ENCODE peak calls at places on chromosomes 5 and 9, in eight cellular contexts. One of them, this sample, is unnamed.

GRCh38 chr5:84862132-84862531 is 477.5 kb upstream of the EDIL3 start:
- DNase-seq in gastrocnemius medialis: no peak
- DNase-seq in stomach: no peak
- DNase-seq in sigmoid colon: no peak
- DNase-seq in heart left ventricle: no peak
- DNase-seq in uterus: no peak
- DNase-seq in A549: no peak
- DNase-seq in HepG2: no peak
- DNase-seq in this sample: no peak

GRCh38 chr5:73263001-73263710 is 90.2 kb downstream of the TMEM174 start:
- DNase-seq in HepG2: no peak
- DNase-seq in sigmoid colon: no peak
- DNase-seq in heart left ventricle: no peak
- DNase-seq in uterus: no peak
- DNase-seq in gastrocnemius medialis: no peak
- DNase-seq in A549: no peak
- DNase-seq in stomach: no peak
- DNase-seq in this sample: no peak

GRCh38 chr5:51997908-51998307 is 614.7 kb downstream of the ISL1 start:
- DNase-seq in sigmoid colon: no peak
- DNase-seq in HepG2: no peak
- DNase-seq in heart left ventricle: no peak
- DNase-seq in A549: no peak
- DNase-seq in stomach: no peak
- DNase-seq in uterus: no peak
- DNase-seq in gastrocnemius medialis: no peak
- DNase-seq in this sample: no peak

GRCh38 chr5:55234171-55234700 is 828 bp upstream of the CCNO start:
- DNase-seq in HepG2: no peak
- DNase-seq in gastrocnemius medialis: no peak
- DNase-seq in stomach: peak
- DNase-seq in A549: peak
- DNase-seq in sigmoid colon: no peak
- DNase-seq in heart left ventricle: no peak
- DNase-seq in uterus: no peak
- DNase-seq in this sample: no peak

GRCh38 chr5:144276034-144276822 is 105.6 kb downstream of the KCTD16 start:
- DNase-seq in gastrocnemius medialis: no peak
- DNase-seq in heart left ventricle: no peak
- DNase-seq in sigmoid colon: no peak
- DNase-seq in HepG2: no peak
- DNase-seq in stomach: no peak
- DNase-seq in uterus: no peak
- DNase-seq in A549: no peak
- DNase-seq in this sample: no peak

GRCh38 chr5:89168766-89169165 is 285.8 kb upstream of the MEF2C start:
- DNase-seq in HepG2: no peak
- DNase-seq in uterus: no peak
- DNase-seq in stomach: no peak
- DNase-seq in gastrocnemius medialis: no peak
- DNase-seq in heart left ventricle: no peak
- DNase-seq in A549: no peak
- DNase-seq in sigmoid colon: no peak
- DNase-seq in this sample: no peak

GRCh38 chr5:80090884-80091166 is 55.7 kb downstream of the THBS4 start:
- DNase-seq in uterus: no peak
- DNase-seq in A549: no peak
- DNase-seq in gastrocnemius medialis: no peak
- DNase-seq in HepG2: peak
- DNase-seq in heart left ventricle: no peak
- DNase-seq in sigmoid colon: no peak
- DNase-seq in stomach: no peak
- DNase-seq in this sample: no peak

GRCh38 chr5:72817076-72817476 is 615 bp downstream of the TNPO1 start:
- DNase-seq in A549: peak
- DNase-seq in heart left ventricle: peak
- DNase-seq in uterus: peak
- DNase-seq in HepG2: peak
- DNase-seq in stomach: peak
- DNase-seq in sigmoid colon: peak
- DNase-seq in gastrocnemius medialis: peak
- DNase-seq in this sample: peak

GRCh38 chr5:367358-368130 is 46.0 kb downstream of the AHRR start:
- DNase-seq in HepG2: no peak
- DNase-seq in stomach: no peak
- DNase-seq in sigmoid colon: no peak
- DNase-seq in heart left ventricle: peak
- DNase-seq in uterus: no peak
- DNase-seq in gastrocnemius medialis: no peak
- DNase-seq in A549: no peak
- DNase-seq in this sample: peak

GRCh38 chr9:124511891-124512805 is 4.9 kb upstream of the NR5A1 start:
- DNase-seq in sigmoid colon: no peak
- DNase-seq in stomach: no peak
- DNase-seq in gastrocnemius medialis: no peak
- DNase-seq in heart left ventricle: no peak
- DNase-seq in uterus: no peak
- DNase-seq in HepG2: peak
- DNase-seq in A549: no peak
- DNase-seq in this sample: no peak

GRCh38 chr9:88342246-88342645 is 46.0 kb upstream of the SPIN1 start:
- DNase-seq in heart left ventricle: no peak
- DNase-seq in gastrocnemius medialis: no peak
- DNase-seq in sigmoid colon: no peak
- DNase-seq in uterus: no peak
- DNase-seq in stomach: no peak
- DNase-seq in A549: no peak
- DNase-seq in HepG2: no peak
- DNase-seq in this sample: no peak

GRCh38 chr9:114488398-114489129 is 16.7 kb downstream of the WHRN start:
- DNase-seq in sigmoid colon: no peak
- DNase-seq in A549: no peak
- DNase-seq in stomach: no peak
- DNase-seq in HepG2: no peak
- DNase-seq in uterus: no peak
- DNase-seq in heart left ventricle: no peak
- DNase-seq in gastrocnemius medialis: no peak
- DNase-seq in this sample: no peak

GRCh38 chr5:55096860-55097259 is 5.6 kb upstream of the GZMA start:
- DNase-seq in HepG2: no peak
- DNase-seq in stomach: no peak
- DNase-seq in uterus: no peak
- DNase-seq in gastrocnemius medialis: no peak
- DNase-seq in A549: no peak
- DNase-seq in heart left ventricle: no peak
- DNase-seq in sigmoid colon: no peak
- DNase-seq in this sample: no peak

GRCh38 chr9:38305616-38306015 is 86.9 kb upstream of the ALDH1B1 start:
- DNase-seq in gastrocnemius medialis: no peak
- DNase-seq in A549: no peak
- DNase-seq in sigmoid colon: no peak
- DNase-seq in stomach: no peak
- DNase-seq in HepG2: no peak
- DNase-seq in heart left ventricle: no peak
- DNase-seq in uterus: no peak
- DNase-seq in this sample: no peak

GRCh38 chr9:38298503-38298902 is 94.0 kb upstream of the ALDH1B1 start:
- DNase-seq in HepG2: no peak
- DNase-seq in stomach: no peak
- DNase-seq in A549: no peak
- DNase-seq in heart left ventricle: no peak
- DNase-seq in gastrocnemius medialis: peak
- DNase-seq in uterus: no peak
- DNase-seq in sigmoid colon: no peak
- DNase-seq in this sample: peak

GRCh38 chr9:38299856-38300255 is 92.6 kb upstream of the ALDH1B1 start:
- DNase-seq in stomach: no peak
- DNase-seq in HepG2: no peak
- DNase-seq in uterus: no peak
- DNase-seq in A549: no peak
- DNase-seq in sigmoid colon: no peak
- DNase-seq in heart left ventricle: no peak
- DNase-seq in gastrocnemius medialis: no peak
- DNase-seq in this sample: no peak

GRCh38 chr9:38298904-38299303 is 93.6 kb upstream of the ALDH1B1 start:
- DNase-seq in stomach: no peak
- DNase-seq in sigmoid colon: no peak
- DNase-seq in A549: no peak
- DNase-seq in HepG2: no peak
- DNase-seq in heart left ventricle: no peak
- DNase-seq in gastrocnemius medialis: no peak
- DNase-seq in uterus: no peak
- DNase-seq in this sample: no peak

DNA sequence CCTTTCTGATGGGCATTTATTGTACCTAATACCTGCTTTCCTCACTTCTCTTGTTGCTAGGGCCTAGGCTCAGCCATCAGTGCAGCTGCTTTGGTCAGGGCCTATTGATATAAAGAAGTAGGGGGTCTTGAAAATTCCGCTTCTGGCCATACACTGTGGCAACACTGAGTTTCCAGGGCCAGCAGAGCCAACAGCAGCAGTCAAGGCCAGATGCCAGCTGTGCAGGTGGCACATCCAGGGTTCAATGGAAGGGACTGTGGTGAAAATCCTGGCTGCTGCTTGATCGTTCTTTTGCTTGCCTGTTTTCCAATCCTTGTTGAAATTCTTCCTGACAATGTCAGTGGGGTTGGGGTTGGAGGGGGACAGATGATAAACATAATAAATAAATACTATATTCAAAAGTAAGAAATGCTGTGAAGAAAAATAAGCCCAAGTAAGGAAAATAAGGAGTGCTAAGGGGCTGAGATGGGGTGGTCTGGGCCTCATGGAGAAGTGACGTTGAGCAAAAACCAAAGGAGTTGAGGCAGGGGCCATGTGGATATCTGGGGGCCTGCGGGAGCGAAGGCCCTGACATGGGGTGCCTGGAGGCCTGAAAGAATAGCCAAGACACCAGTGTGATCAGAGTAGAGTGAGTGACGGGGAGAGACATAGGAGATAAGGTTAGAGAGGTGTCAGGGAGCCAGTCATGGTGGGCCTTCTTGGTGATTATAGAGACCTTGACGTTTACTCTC is 91.0 kb upstream of the ALDH1B1 start:
- DNase-seq in HepG2: no peak
- DNase-seq in sigmoid colon: no peak
- DNase-seq in uterus: no peak
- DNase-seq in A549: no peak
- DNase-seq in stomach: no peak
- DNase-seq in gastrocnemius medialis: no peak
- DNase-seq in heart left ventricle: no peak
- DNase-seq in this sample: peak
- TF ChIP-seq CTCF in HepG2: no peak
- TF ChIP-seq CTCF in sigmoid colon: no peak
- TF ChIP-seq CTCF in uterus: no peak
- TF ChIP-seq CTCF in A549: no peak
- TF ChIP-seq CTCF in stomach: no peak
- TF ChIP-seq CTCF in gastrocnemius medialis: no peak
- TF ChIP-seq CTCF in heart left ventricle: no peak
- TF ChIP-seq CTCF in this sample: no peak

DNA sequence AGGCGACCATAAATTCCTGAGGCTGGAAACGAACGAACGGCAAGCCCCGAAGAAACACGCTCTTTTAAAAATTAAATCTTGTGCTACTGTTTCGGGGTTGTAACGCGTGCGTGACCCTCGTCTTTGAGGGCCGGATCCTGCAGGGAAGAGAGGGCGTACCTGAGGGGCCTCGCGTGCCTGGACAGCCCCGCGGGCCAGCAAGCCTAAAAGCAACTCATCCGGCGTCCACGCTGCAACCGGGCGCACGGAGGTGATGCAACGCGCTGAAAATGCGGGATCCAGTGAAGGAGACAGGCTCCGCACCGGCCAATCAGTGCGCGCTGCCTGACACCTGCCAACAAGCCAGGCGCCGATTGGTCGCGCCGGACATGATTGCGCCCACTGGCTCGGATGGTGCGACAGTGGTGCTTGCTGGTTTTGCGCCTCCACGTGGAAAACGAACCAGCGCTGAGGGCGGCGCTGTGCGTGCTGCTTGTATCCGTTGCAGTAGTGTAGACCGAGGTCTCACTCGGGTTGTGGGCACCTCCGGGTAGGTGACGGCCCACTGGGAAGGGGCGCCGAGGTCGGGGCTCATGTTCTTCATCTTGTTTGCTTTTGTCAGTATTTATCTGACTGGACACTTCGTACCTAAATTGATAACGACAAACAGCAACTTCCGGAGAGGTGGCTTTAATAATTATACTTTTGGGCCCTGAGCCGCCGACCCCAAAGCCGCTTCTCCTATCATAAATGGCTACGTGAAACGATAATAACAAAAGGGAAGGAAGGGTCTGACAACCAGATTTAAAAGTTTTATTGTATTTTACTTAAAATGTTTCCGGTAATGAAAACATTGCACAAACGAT is at the start of gene IARS1:
- DNase-seq in heart left ventricle: peak
- DNase-seq in gastrocnemius medialis: peak
- DNase-seq in stomach: peak
- DNase-seq in sigmoid colon: peak
- DNase-seq in HepG2: peak
- DNase-seq in A549: peak
- DNase-seq in uterus: peak
- DNase-seq in this sample: peak
- TF ChIP-seq POLR2A in heart left ventricle: no peak
- TF ChIP-seq POLR2A in gastrocnemius medialis: peak
- TF ChIP-seq POLR2A in stomach: peak
- TF ChIP-seq POLR2A in sigmoid colon: peak
- TF ChIP-seq POLR2A in HepG2: peak
- TF ChIP-seq POLR2A in A549: peak
- TF ChIP-seq POLR2A in uterus: peak
- TF ChIP-seq POLR2A in this sample: no peak

GRCh38 chr5:94181940-94182339 is 436.5 kb downstream of the KIAA0825 start:
- DNase-seq in HepG2: peak
- DNase-seq in heart left ventricle: no peak
- DNase-seq in A549: peak
- DNase-seq in uterus: no peak
- DNase-seq in sigmoid colon: no peak
- DNase-seq in stomach: no peak
- DNase-seq in gastrocnemius medialis: no peak
- DNase-seq in this sample: no peak

GRCh38 chr5:94188725-94189124 is 429.7 kb downstream of the KIAA0825 start:
- DNase-seq in heart left ventricle: no peak
- DNase-seq in uterus: no peak
- DNase-seq in A549: no peak
- DNase-seq in gastrocnemius medialis: no peak
- DNase-seq in HepG2: no peak
- DNase-seq in stomach: no peak
- DNase-seq in sigmoid colon: no peak
- DNase-seq in this sample: no peak

GRCh38 chr5:94180761-94181160 is 437.6 kb downstream of the KIAA0825 start:
- DNase-seq in uterus: no peak
- DNase-seq in gastrocnemius medialis: no peak
- DNase-seq in stomach: no peak
- DNase-seq in HepG2: no peak
- DNase-seq in sigmoid colon: no peak
- DNase-seq in heart left ventricle: no peak
- DNase-seq in A549: no peak
- DNase-seq in this sample: no peak

GRCh38 chr5:94184870-94185269 is 433.5 kb downstream of the KIAA0825 start:
- DNase-seq in gastrocnemius medialis: no peak
- DNase-seq in heart left ventricle: no peak
- DNase-seq in uterus: no peak
- DNase-seq in stomach: no peak
- DNase-seq in sigmoid colon: no peak
- DNase-seq in HepG2: no peak
- DNase-seq in A549: no peak
- DNase-seq in this sample: no peak
- H3K4me3 ChIP-seq in gastrocnemius medialis: no peak
- H3K4me3 ChIP-seq in heart left ventricle: no peak
- H3K4me3 ChIP-seq in uterus: no peak
- H3K4me3 ChIP-seq in stomach: no peak
- H3K4me3 ChIP-seq in sigmoid colon: no peak
- H3K4me3 ChIP-seq in HepG2: no peak
- H3K4me3 ChIP-seq in A549: no peak
- H3K4me3 ChIP-seq in this sample: no peak

GRCh38 chr5:31270396-31270795 is 76.9 kb downstream of the CDH6 start:
- DNase-seq in uterus: no peak
- DNase-seq in gastrocnemius medialis: no peak
- DNase-seq in heart left ventricle: no peak
- DNase-seq in HepG2: peak
- DNase-seq in sigmoid colon: no peak
- DNase-seq in stomach: no peak
- DNase-seq in A549: peak
- DNase-seq in this sample: no peak
- TF ChIP-seq CTCF in uterus: no peak
- TF ChIP-seq CTCF in gastrocnemius medialis: no peak
- TF ChIP-seq CTCF in heart left ventricle: peak
- TF ChIP-seq CTCF in HepG2: peak
- TF ChIP-seq CTCF in sigmoid colon: peak
- TF ChIP-seq CTCF in stomach: no peak
- TF ChIP-seq CTCF in A549: peak
- TF ChIP-seq CTCF in this sample: no peak